ENCODE peak calls at places on chromosomes 16 and 17, in nine cellular contexts. One of them, this sample, is unnamed.

GRCh38 chr16:50093607-50094570 is 28.1 kb downstream of the HEATR3 start:
- DNase-seq in central memory CD8-positive, alpha-beta T cell: no peak
- DNase-seq in activated effector memory CD4-positive, alpha-beta T cell treated with anti-CD3 and anti-CD28 coated beads, Interleukin-2, amount 50 U/mL, for 16 hours: no peak
- DNase-seq in HCT116: no peak
- DNase-seq in H1: no peak
- DNase-seq in effector CD4-positive, alpha-beta T cell: peak
- DNase-seq in activated naive CD4-positive, alpha-beta T cell: no peak
- DNase-seq in body of pancreas: peak
- DNase-seq in GM06990: no peak
- DNase-seq in this sample: no peak

GRCh38 chr16:11780988-11781680 is 15.9 kb downstream of the ZC3H7A start:
- DNase-seq in central memory CD8-positive, alpha-beta T cell: no peak
- DNase-seq in activated effector memory CD4-positive, alpha-beta T cell treated with anti-CD3 and anti-CD28 coated beads, Interleukin-2, amount 50 U/mL, for 16 hours: no peak
- DNase-seq in HCT116: no peak
- DNase-seq in H1: no peak
- DNase-seq in effector CD4-positive, alpha-beta T cell: no peak
- DNase-seq in activated naive CD4-positive, alpha-beta T cell: no peak
- DNase-seq in body of pancreas: no peak
- DNase-seq in GM06990: no peak
- DNase-seq in this sample: no peak

GRCh38 chr16:16956376-16956775 is 514.4 kb downstream of the XYLT1 start:
- DNase-seq in central memory CD8-positive, alpha-beta T cell: no peak
- DNase-seq in activated effector memory CD4-positive, alpha-beta T cell treated with anti-CD3 and anti-CD28 coated beads, Interleukin-2, amount 50 U/mL, for 16 hours: no peak
- DNase-seq in HCT116: no peak
- DNase-seq in H1: no peak
- DNase-seq in effector CD4-positive, alpha-beta T cell: no peak
- DNase-seq in activated naive CD4-positive, alpha-beta T cell: no peak
- DNase-seq in body of pancreas: no peak
- DNase-seq in GM06990: no peak
- DNase-seq in this sample: no peak

GRCh38 chr16:59210955-59211541 is 476.9 kb upstream of the GOT2 start:
- DNase-seq in central memory CD8-positive, alpha-beta T cell: no peak
- DNase-seq in activated effector memory CD4-positive, alpha-beta T cell treated with anti-CD3 and anti-CD28 coated beads, Interleukin-2, amount 50 U/mL, for 16 hours: no peak
- DNase-seq in HCT116: no peak
- DNase-seq in H1: no peak
- DNase-seq in effector CD4-positive, alpha-beta T cell: no peak
- DNase-seq in activated naive CD4-positive, alpha-beta T cell: no peak
- DNase-seq in body of pancreas: peak
- DNase-seq in GM06990: no peak
- DNase-seq in this sample: no peak

GRCh38 chr17:12201294-12201693 is 180.6 kb downstream of the MAP2K4 start:
- DNase-seq in central memory CD8-positive, alpha-beta T cell: no peak
- DNase-seq in activated effector memory CD4-positive, alpha-beta T cell treated with anti-CD3 and anti-CD28 coated beads, Interleukin-2, amount 50 U/mL, for 16 hours: no peak
- DNase-seq in HCT116: no peak
- DNase-seq in H1: no peak
- DNase-seq in effector CD4-positive, alpha-beta T cell: no peak
- DNase-seq in activated naive CD4-positive, alpha-beta T cell: no peak
- DNase-seq in body of pancreas: no peak
- DNase-seq in GM06990: no peak
- DNase-seq in this sample: no peak

GRCh38 chr17:82449136-82449882 is 1.2 kb downstream of the CYBC1 start:
- DNase-seq in central memory CD8-positive, alpha-beta T cell: peak
- DNase-seq in activated effector memory CD4-positive, alpha-beta T cell treated with anti-CD3 and anti-CD28 coated beads, Interleukin-2, amount 50 U/mL, for 16 hours: peak
- DNase-seq in HCT116: no peak
- DNase-seq in H1: no peak
- DNase-seq in effector CD4-positive, alpha-beta T cell: peak
- DNase-seq in activated naive CD4-positive, alpha-beta T cell: no peak
- DNase-seq in body of pancreas: no peak
- DNase-seq in GM06990: peak
- DNase-seq in this sample: peak

GRCh38 chr17:81867123-81867951 is 3.8 kb downstream of the ARHGDIA start:
- DNase-seq in central memory CD8-positive, alpha-beta T cell: no peak
- DNase-seq in activated effector memory CD4-positive, alpha-beta T cell treated with anti-CD3 and anti-CD28 coated beads, Interleukin-2, amount 50 U/mL, for 16 hours: no peak
- DNase-seq in HCT116: no peak
- DNase-seq in H1: peak
- DNase-seq in effector CD4-positive, alpha-beta T cell: no peak
- DNase-seq in activated naive CD4-positive, alpha-beta T cell: no peak
- DNase-seq in body of pancreas: peak
- DNase-seq in GM06990: no peak
- DNase-seq in this sample: no peak

GRCh38 chr17:50273654-50274040 is 619 bp upstream of the TMEM92 start:
- DNase-seq in central memory CD8-positive, alpha-beta T cell: no peak
- DNase-seq in activated effector memory CD4-positive, alpha-beta T cell treated with anti-CD3 and anti-CD28 coated beads, Interleukin-2, amount 50 U/mL, for 16 hours: peak
- DNase-seq in HCT116: no peak
- DNase-seq in H1: no peak
- DNase-seq in effector CD4-positive, alpha-beta T cell: no peak
- DNase-seq in activated naive CD4-positive, alpha-beta T cell: no peak
- DNase-seq in body of pancreas: no peak
- DNase-seq in GM06990: no peak
- DNase-seq in this sample: no peak

GRCh38 chr17:81396722-81397313 is 1.6 kb downstream of the BAHCC1 start:
- DNase-seq in central memory CD8-positive, alpha-beta T cell: no peak
- DNase-seq in activated effector memory CD4-positive, alpha-beta T cell treated with anti-CD3 and anti-CD28 coated beads, Interleukin-2, amount 50 U/mL, for 16 hours: peak
- DNase-seq in HCT116: no peak
- DNase-seq in H1: peak
- DNase-seq in effector CD4-positive, alpha-beta T cell: peak
- DNase-seq in activated naive CD4-positive, alpha-beta T cell: no peak
- DNase-seq in body of pancreas: peak
- DNase-seq in GM06990: peak
- DNase-seq in this sample: no peak

GRCh38 chr16:83040174-83040573 is 413.4 kb downstream of the CDH13 start:
- DNase-seq in central memory CD8-positive, alpha-beta T cell: no peak
- DNase-seq in activated effector memory CD4-positive, alpha-beta T cell treated with anti-CD3 and anti-CD28 coated beads, Interleukin-2, amount 50 U/mL, for 16 hours: no peak
- DNase-seq in HCT116: no peak
- DNase-seq in H1: no peak
- DNase-seq in effector CD4-positive, alpha-beta T cell: no peak
- DNase-seq in activated naive CD4-positive, alpha-beta T cell: no peak
- DNase-seq in body of pancreas: no peak
- DNase-seq in GM06990: no peak
- DNase-seq in this sample: no peak

GRCh38 chr16:86676216-86676800 is 98.0 kb downstream of the FOXL1 start:
- DNase-seq in central memory CD8-positive, alpha-beta T cell: no peak
- DNase-seq in activated effector memory CD4-positive, alpha-beta T cell treated with anti-CD3 and anti-CD28 coated beads, Interleukin-2, amount 50 U/mL, for 16 hours: no peak
- DNase-seq in HCT116: peak
- DNase-seq in H1: no peak
- DNase-seq in effector CD4-positive, alpha-beta T cell: no peak
- DNase-seq in activated naive CD4-positive, alpha-beta T cell: no peak
- DNase-seq in body of pancreas: no peak
- DNase-seq in GM06990: no peak
- DNase-seq in this sample: no peak

GRCh38 chr17:64028874-64029464 is 8.5 kb upstream of the ICAM2 start:
- DNase-seq in central memory CD8-positive, alpha-beta T cell: peak
- DNase-seq in activated effector memory CD4-positive, alpha-beta T cell treated with anti-CD3 and anti-CD28 coated beads, Interleukin-2, amount 50 U/mL, for 16 hours: peak
- DNase-seq in HCT116: peak
- DNase-seq in H1: peak
- DNase-seq in effector CD4-positive, alpha-beta T cell: peak
- DNase-seq in activated naive CD4-positive, alpha-beta T cell: no peak
- DNase-seq in body of pancreas: peak
- DNase-seq in GM06990: peak
- DNase-seq in this sample: no peak

GRCh38 chr17:64448665-64449512 is at the start of gene MILR1:
- DNase-seq in central memory CD8-positive, alpha-beta T cell: no peak
- DNase-seq in activated effector memory CD4-positive, alpha-beta T cell treated with anti-CD3 and anti-CD28 coated beads, Interleukin-2, amount 50 U/mL, for 16 hours: no peak
- DNase-seq in HCT116: peak
- DNase-seq in H1: no peak
- DNase-seq in effector CD4-positive, alpha-beta T cell: no peak
- DNase-seq in activated naive CD4-positive, alpha-beta T cell: no peak
- DNase-seq in body of pancreas: no peak
- DNase-seq in GM06990: peak
- DNase-seq in this sample: no peak

GRCh38 chr17:11643851-11644250 is 45.6 kb downstream of the DNAH9 start:
- DNase-seq in central memory CD8-positive, alpha-beta T cell: no peak
- DNase-seq in activated effector memory CD4-positive, alpha-beta T cell treated with anti-CD3 and anti-CD28 coated beads, Interleukin-2, amount 50 U/mL, for 16 hours: no peak
- DNase-seq in HCT116: no peak
- DNase-seq in H1: no peak
- DNase-seq in effector CD4-positive, alpha-beta T cell: no peak
- DNase-seq in activated naive CD4-positive, alpha-beta T cell: no peak
- DNase-seq in body of pancreas: no peak
- DNase-seq in GM06990: no peak
- DNase-seq in this sample: no peak

GRCh38 chr16:57204675-57205074 is 18.5 kb downstream of the RSPRY1 start:
- DNase-seq in central memory CD8-positive, alpha-beta T cell: no peak
- DNase-seq in activated effector memory CD4-positive, alpha-beta T cell treated with anti-CD3 and anti-CD28 coated beads, Interleukin-2, amount 50 U/mL, for 16 hours: no peak
- DNase-seq in HCT116: no peak
- DNase-seq in H1: peak
- DNase-seq in effector CD4-positive, alpha-beta T cell: no peak
- DNase-seq in activated naive CD4-positive, alpha-beta T cell: no peak
- DNase-seq in body of pancreas: no peak
- DNase-seq in GM06990: no peak
- DNase-seq in this sample: no peak

GRCh38 chr16:80743772-80744171 is 60.6 kb downstream of the CDYL2 start:
- DNase-seq in central memory CD8-positive, alpha-beta T cell: no peak
- DNase-seq in activated effector memory CD4-positive, alpha-beta T cell treated with anti-CD3 and anti-CD28 coated beads, Interleukin-2, amount 50 U/mL, for 16 hours: no peak
- DNase-seq in HCT116: no peak
- DNase-seq in H1: no peak
- DNase-seq in effector CD4-positive, alpha-beta T cell: no peak
- DNase-seq in activated naive CD4-positive, alpha-beta T cell: no peak
- DNase-seq in body of pancreas: no peak
- DNase-seq in GM06990: no peak
- DNase-seq in this sample: no peak

GRCh38 chr17:7425316-7425715 is at the start of gene SPEM2:
- DNase-seq in central memory CD8-positive, alpha-beta T cell: no peak
- DNase-seq in activated effector memory CD4-positive, alpha-beta T cell treated with anti-CD3 and anti-CD28 coated beads, Interleukin-2, amount 50 U/mL, for 16 hours: no peak
- DNase-seq in HCT116: no peak
- DNase-seq in H1: no peak
- DNase-seq in effector CD4-positive, alpha-beta T cell: no peak
- DNase-seq in activated naive CD4-positive, alpha-beta T cell: no peak
- DNase-seq in body of pancreas: no peak
- DNase-seq in GM06990: no peak
- DNase-seq in this sample: no peak

GRCh38 chr16:79451196-79451816 is 149.2 kb downstream of the MAF start:
- DNase-seq in central memory CD8-positive, alpha-beta T cell: no peak
- DNase-seq in activated effector memory CD4-positive, alpha-beta T cell treated with anti-CD3 and anti-CD28 coated beads, Interleukin-2, amount 50 U/mL, for 16 hours: no peak
- DNase-seq in HCT116: no peak
- DNase-seq in H1: no peak
- DNase-seq in effector CD4-positive, alpha-beta T cell: no peak
- DNase-seq in activated naive CD4-positive, alpha-beta T cell: no peak
- DNase-seq in body of pancreas: no peak
- DNase-seq in GM06990: peak
- DNase-seq in this sample: no peak

GRCh38 chr16:84756830-84757229 is 57.0 kb downstream of the USP10 start:
- DNase-seq in central memory CD8-positive, alpha-beta T cell: no peak
- DNase-seq in activated effector memory CD4-positive, alpha-beta T cell treated with anti-CD3 and anti-CD28 coated beads, Interleukin-2, amount 50 U/mL, for 16 hours: no peak
- DNase-seq in HCT116: no peak
- DNase-seq in H1: no peak
- DNase-seq in effector CD4-positive, alpha-beta T cell: no peak
- DNase-seq in activated naive CD4-positive, alpha-beta T cell: no peak
- DNase-seq in body of pancreas: no peak
- DNase-seq in GM06990: no peak
- DNase-seq in this sample: no peak

GRCh38 chr17:58039975-58040374 is 32.9 kb upstream of the SRSF1 start:
- DNase-seq in central memory CD8-positive, alpha-beta T cell: no peak
- DNase-seq in activated effector memory CD4-positive, alpha-beta T cell treated with anti-CD3 and anti-CD28 coated beads, Interleukin-2, amount 50 U/mL, for 16 hours: no peak
- DNase-seq in HCT116: no peak
- DNase-seq in H1: no peak
- DNase-seq in effector CD4-positive, alpha-beta T cell: no peak
- DNase-seq in activated naive CD4-positive, alpha-beta T cell: no peak
- DNase-seq in body of pancreas: no peak
- DNase-seq in GM06990: no peak
- DNase-seq in this sample: no peak